ENCODE peak calls at places on chromosomes 3 and 15, in four cellular contexts. C, M, U and W are unnamed samples.

GRCh38 chr15:63347074-63347859 is 34.4 kb downstream of the CA12 start:
- DNase-seq in C (no peak), M (no peak), U (no peak), W (no peak)

GRCh38 chr15:65246026-65246714 is 34.9 kb upstream of the CILP start:
- DNase-seq in C (no peak), M (no peak), U (peak; percentile 61), W (no peak)

GRCh38 chr3:108389361-108389760 is 93.0 kb downstream of the HHLA2 start:
- DNase-seq in C (no peak), M (no peak), U (no peak), W (no peak)

GRCh38 chr3:170724599-170724998 is 138.7 kb upstream of the SLC7A14 start:
- DNase-seq in C (no peak), M (peak; percentile 23), U (no peak), W (no peak)

GRCh38 chr3:55009372-55009771 is 81.5 kb upstream of the LRTM1 start:
- DNase-seq in C (no peak), M (no peak), U (no peak), W (no peak)

GRCh38 chr15:36591534-36592411 is 12.3 kb downstream of the CDIN1 start:
- DNase-seq in C (no peak), M (no peak), U (no peak), W (peak; percentile 10)

GRCh38 chr3:149908558-149908957 is 62.1 kb downstream of the PFN2 start:
- DNase-seq in C (no peak), M (no peak), U (no peak), W (no peak)

GRCh38 chr3:13947912-13948311 is 68.0 kb upstream of the WNT7A start:
- DNase-seq in C (no peak), M (peak; percentile 83), U (peak; percentile 4), W (no peak)

GRCh38 chr3:131535131-131535530 is 32.4 kb upstream of the MRPL3 start:
- DNase-seq in C (no peak), M (no peak), U (no peak), W (no peak)

GRCh38 chr15:26223720-26224119 is 360.6 kb upstream of the ATP10A start:
- DNase-seq in C (no peak), M (no peak), U (no peak), W (no peak)

GRCh38 chr15:99618941-99619411 is 53.2 kb downstream of the MEF2A start:
- DNase-seq in C (no peak), M (peak; percentile 79), U (peak; percentile 50), W (no peak)

GRCh38 chr15:66770518-66771350 is 68.7 kb downstream of the SMAD6 start:
- DNase-seq in C (no peak), M (no peak), U (no peak), W (no peak)

GRCh38 chr3:4866841-4867240 is 112.4 kb upstream of the BHLHE40 start:
- DNase-seq in C (no peak), M (no peak), U (no peak), W (peak; percentile 63)

GRCh38 chr3:176155012-176155411 is 1042.3 kb downstream of the TBL1XR1 start:
- DNase-seq in C (no peak), M (no peak), U (no peak), W (no peak)

GRCh38 chr3:97687734-97688133 is 76.8 kb upstream of the ARL6 start:
- DNase-seq in C (no peak), M (peak; percentile 91), U (no peak), W (no peak)

GRCh38 chr15:55106155-55106554 is 90.6 kb downstream of the RSL24D1 start:
- DNase-seq in C (no peak), M (no peak), U (no peak), W (no peak)

GRCh38 chr3:191192941-191193340 is 6.1 kb upstream of the OSTN start:
- DNase-seq in C (no peak), M (no peak), U (no peak), W (no peak)

GRCh38 chr15:28243901-28244300 is 78.1 kb downstream of the HERC2 start:
- DNase-seq in C (no peak), M (no peak), U (no peak), W (no peak)

GRCh38 chr3:172098698-172099494 is 59.5 kb downstream of the FNDC3B start:
- DNase-seq in C (no peak), M (peak; percentile 92), U (peak; percentile 25), W (no peak)

GRCh38 chr3:59559721-59560514 is 510.1 kb upstream of the CFAP20DC start:
- DNase-seq in C (no peak), M (peak; percentile 87), U (no peak), W (peak; percentile 45)

GRCh38 chr3:43497905-43498365 is 123.9 kb downstream of the ANO10 start:
- DNase-seq in C (no peak), M (no peak), U (no peak), W (no peak)

GRCh38 chr3:179045719-179046402 is 25.7 kb downstream of the ZMAT3 start:
- DNase-seq in C (no peak), M (no peak), U (peak; percentile 19), W (no peak)

GRCh38 chr3:193906849-193907410 is 229.0 kb upstream of the HES1 start:
- DNase-seq in C (no peak), M (no peak), U (no peak), W (no peak)